ENCODE peak calls at places on chromosomes 1 and 21, in six cellular contexts. One of them, this sample, is unnamed. For H3K4me1, the result is how much of the 10 kb centered on the place peaks cover.

GRCh38 chr1:100130552-100131077 is 2.1 kb downstream of the SASS6 start:
- DNase-seq in HCT116: no peak
- DNase-seq in H1: no peak
- DNase-seq in K562: no peak
- DNase-seq in GM12878: no peak
- DNase-seq in HepG2: peak
- DNase-seq in this sample: no peak

GRCh38 chr1:209355415-209355814 is 228.1 kb upstream of the CAMK1G start:
- DNase-seq in HCT116: no peak
- DNase-seq in H1: no peak
- DNase-seq in K562: no peak
- DNase-seq in GM12878: no peak
- DNase-seq in HepG2: no peak
- DNase-seq in this sample: no peak

GRCh38 chr1:202221911-202222909 is 28.6 kb downstream of the LGR6 start:
- DNase-seq in HCT116: no peak
- DNase-seq in H1: no peak
- DNase-seq in K562: no peak
- DNase-seq in GM12878: no peak
- DNase-seq in HepG2: peak
- DNase-seq in this sample: no peak

GRCh38 chr21:34986561-34987533 is 62.3 kb downstream of the RUNX1 start:
- DNase-seq in HCT116: peak
- DNase-seq in H1: no peak
- DNase-seq in K562: no peak
- DNase-seq in GM12878: peak
- DNase-seq in HepG2: peak
- DNase-seq in this sample: peak

GRCh38 chr1:50425376-50426107 is 2.3 kb upstream of the DMRTA2 start:
- DNase-seq in HCT116: no peak
- DNase-seq in H1: peak
- DNase-seq in K562: no peak
- DNase-seq in GM12878: no peak
- DNase-seq in HepG2: no peak
- DNase-seq in this sample: no peak

GRCh38 chr1:240706150-240706904 is 94.4 kb upstream of the GREM2 start:
- DNase-seq in HCT116: no peak
- DNase-seq in H1: no peak
- DNase-seq in K562: no peak
- DNase-seq in GM12878: no peak
- DNase-seq in HepG2: no peak
- DNase-seq in this sample: no peak

GRCh38 chr1:48853006-48853405 is 76.3 kb upstream of the BEND5 start:
- DNase-seq in HCT116: no peak
- DNase-seq in H1: no peak
- DNase-seq in K562: no peak
- DNase-seq in GM12878: no peak
- DNase-seq in HepG2: no peak
- DNase-seq in this sample: no peak

GRCh38 chr1:211623510-211623909 is 44.5 kb upstream of the SLC30A1 start:
- DNase-seq in HCT116: no peak
- DNase-seq in H1: no peak
- DNase-seq in K562: no peak
- DNase-seq in GM12878: no peak
- DNase-seq in HepG2: no peak
- DNase-seq in this sample: no peak

GRCh38 chr1:226638608-226639007 is 90.0 kb downstream of the STUM start:
- DNase-seq in HCT116: no peak
- DNase-seq in H1: no peak
- DNase-seq in K562: no peak
- DNase-seq in GM12878: no peak
- DNase-seq in HepG2: no peak
- DNase-seq in this sample: no peak

GRCh38 chr21:38989745-38990423 is 184.2 kb downstream of the ETS2 start:
- DNase-seq in HCT116: no peak
- DNase-seq in H1: no peak
- DNase-seq in K562: no peak
- DNase-seq in GM12878: no peak
- DNase-seq in HepG2: peak
- DNase-seq in this sample: no peak

GRCh38 chr1:209326876-209327275 is 256.6 kb upstream of the CAMK1G start:
- DNase-seq in HCT116: no peak
- DNase-seq in H1: no peak
- DNase-seq in K562: no peak
- DNase-seq in GM12878: no peak
- DNase-seq in HepG2: no peak
- DNase-seq in this sample: no peak

GRCh38 chr1:112532074-112532473 is 23.3 kb downstream of the WNT2B start:
- DNase-seq in HCT116: no peak
- DNase-seq in H1: no peak
- DNase-seq in K562: no peak
- DNase-seq in GM12878: no peak
- DNase-seq in HepG2: no peak
- DNase-seq in this sample: no peak

GRCh38 chr21:28229811-28230210 is 762.9 kb downstream of the LTN1 start:
- DNase-seq in HCT116: no peak
- DNase-seq in H1: no peak
- DNase-seq in K562: no peak
- DNase-seq in GM12878: no peak
- DNase-seq in HepG2: no peak
- DNase-seq in this sample: no peak

GRCh38 chr1:247007511-247008405 is at the start of gene ZNF695:
- DNase-seq in HCT116: peak
- DNase-seq in H1: peak
- DNase-seq in K562: peak
- DNase-seq in GM12878: peak
- DNase-seq in HepG2: peak
- DNase-seq in this sample: peak

GRCh38 chr1:243179714-243180113 is 75.4 kb downstream of the CEP170 start:
- DNase-seq in HCT116: no peak
- DNase-seq in H1: no peak
- DNase-seq in K562: no peak
- DNase-seq in GM12878: no peak
- DNase-seq in HepG2: no peak
- DNase-seq in this sample: no peak

GRCh38 chr1:209583408-209583807 is at the start of gene CAMK1G:
- DNase-seq in HCT116: no peak
- DNase-seq in H1: peak
- DNase-seq in K562: no peak
- DNase-seq in GM12878: no peak
- DNase-seq in HepG2: no peak
- DNase-seq in this sample: peak

GRCh38 chr1:1171551-1172340 is 1.9 kb upstream of the TTLL10 start:
- DNase-seq in HCT116: no peak
- DNase-seq in H1: peak
- DNase-seq in K562: no peak
- DNase-seq in GM12878: no peak
- DNase-seq in HepG2: no peak
- DNase-seq in this sample: no peak

GRCh38 chr1:239744851-239745250 is 346.8 kb upstream of the FMN2 start:
- DNase-seq in HCT116: no peak
- DNase-seq in H1: no peak
- DNase-seq in K562: no peak
- DNase-seq in GM12878: no peak
- DNase-seq in HepG2: no peak
- DNase-seq in this sample: no peak

GRCh38 chr1:119147626-119148180 is 7.2 kb upstream of the WARS2 start:
- DNase-seq in HCT116: no peak
- DNase-seq in H1: no peak
- DNase-seq in K562: no peak
- DNase-seq in GM12878: no peak
- DNase-seq in HepG2: no peak
- DNase-seq in this sample: no peak

GRCh38 chr21:29157084-29157483 is 26.6 kb downstream of the MAP3K7CL start:
- DNase-seq in HCT116: no peak
- DNase-seq in H1: no peak
- DNase-seq in K562: no peak
- DNase-seq in GM12878: no peak
- DNase-seq in HepG2: no peak
- DNase-seq in this sample: no peak

GRCh38 chr1:145858238-145858936 is 494 bp downstream of the PIAS3 start:
- DNase-seq in HCT116: no peak
- DNase-seq in H1: peak
- DNase-seq in K562: peak
- DNase-seq in GM12878: no peak
- DNase-seq in HepG2: no peak
- DNase-seq in this sample: peak

GRCh38 chr1:245383396-245384330 is 228.9 kb downstream of the KIF26B start:
- DNase-seq in HCT116: no peak
- DNase-seq in H1: no peak
- DNase-seq in K562: no peak
- DNase-seq in GM12878: no peak
- DNase-seq in HepG2: no peak
- DNase-seq in this sample: no peak

GRCh38 chr1:88973520-88974137 is 18.8 kb downstream of the KYAT3 start:
- DNase-seq in HCT116: peak
- DNase-seq in H1: no peak
- DNase-seq in K562: peak
- DNase-seq in GM12878: no peak
- DNase-seq in HepG2: peak
- DNase-seq in this sample: no peak

GRCh38 chr1:43083375-43083774 is 88.7 kb downstream of the EBNA1BP2 start:
- DNase-seq in HCT116: no peak
- DNase-seq in H1: no peak
- DNase-seq in K562: no peak
- DNase-seq in GM12878: no peak
- DNase-seq in HepG2: no peak
- DNase-seq in this sample: no peak

GRCh38 chr1:35808376-35809155 is 750 bp downstream of the AGO4 start:
- DNase-seq in HCT116: no peak
- DNase-seq in H1: peak
- DNase-seq in K562: peak
- DNase-seq in GM12878: no peak
- DNase-seq in HepG2: peak
- DNase-seq in this sample: no peak

GRCh38 chr1:230500063-230500462 is 73.9 kb upstream of the PGBD5 start:
- DNase-seq in HCT116: no peak
- DNase-seq in H1: no peak
- DNase-seq in K562: no peak
- DNase-seq in GM12878: no peak
- DNase-seq in HepG2: no peak
- DNase-seq in this sample: no peak

GRCh38 chr1:218357211-218357892 is 12.2 kb downstream of the TGFB2 start:
- DNase-seq in HCT116: no peak
- DNase-seq in H1: peak
- DNase-seq in K562: no peak
- DNase-seq in GM12878: no peak
- DNase-seq in HepG2: no peak
- DNase-seq in this sample: no peak

DNA sequence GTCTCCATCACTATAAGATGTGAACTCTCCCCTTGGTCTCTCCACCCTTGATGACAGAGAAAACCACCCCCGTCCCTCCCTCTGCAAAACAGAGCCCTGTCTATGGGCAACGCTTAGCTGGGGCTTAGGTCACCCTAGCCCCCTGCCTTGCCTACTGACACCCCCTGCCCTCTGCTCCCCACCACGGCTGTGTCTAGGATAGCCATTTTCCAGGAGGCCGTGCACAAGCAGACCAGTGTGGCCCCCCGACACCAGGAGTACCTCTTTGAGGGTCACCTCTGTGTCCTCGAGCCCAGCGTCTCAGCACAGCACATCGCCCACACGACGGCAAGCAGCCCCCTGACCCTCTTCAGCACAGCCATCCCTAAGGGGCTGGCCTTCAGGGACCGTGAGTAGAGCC is 8.5 kb downstream of the IKBKE start:
- DNase-seq in HCT116: no peak
- DNase-seq in H1: no peak
- DNase-seq in K562: no peak
- DNase-seq in GM12878: no peak
- DNase-seq in HepG2: no peak
- DNase-seq in this sample: no peak
- H3K9ac ChIP-seq in HCT116: no peak
- H3K9ac ChIP-seq in H1: no peak
- H3K9ac ChIP-seq in K562: no peak
- H3K9ac ChIP-seq in GM12878: no peak
- H3K9ac ChIP-seq in HepG2: no peak
- H3K9ac ChIP-seq in this sample: no peak

GRCh38 chr1:4110888-4111287 is 210.8 kb upstream of the C1orf174 start:
- DNase-seq in HCT116: no peak
- DNase-seq in H1: no peak
- DNase-seq in K562: no peak
- DNase-seq in GM12878: no peak
- DNase-seq in HepG2: no peak
- DNase-seq in this sample: no peak
- TF ChIP-seq ZNF274 in HCT116: no peak
- TF ChIP-seq ZNF274 in H1: no peak
- TF ChIP-seq ZNF274 in K562: no peak
- TF ChIP-seq ZNF274 in GM12878: no peak
- TF ChIP-seq ZNF274 in HepG2: no peak
- TF ChIP-seq ZNF274 in this sample: no peak

DNA sequence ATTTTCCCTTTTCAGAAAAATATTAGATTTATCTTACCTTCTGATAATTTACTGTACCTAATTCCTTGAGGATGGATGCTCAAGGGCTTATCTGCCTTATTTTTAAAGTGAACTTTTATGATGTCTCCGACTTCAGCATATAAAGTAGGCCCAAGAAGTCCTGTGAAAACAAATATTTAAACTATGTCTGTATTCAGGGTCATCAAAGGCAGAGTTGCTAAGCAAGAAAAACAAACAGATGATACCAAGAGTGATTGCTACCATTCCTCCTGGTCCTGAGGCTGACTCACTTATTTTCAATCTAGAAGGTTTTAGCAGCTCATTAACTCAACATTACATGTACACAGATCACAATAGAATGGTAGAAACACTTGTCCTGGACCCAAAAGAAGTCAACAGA is 14.1 kb downstream of the F5 start:
- DNase-seq in HCT116: no peak
- DNase-seq in H1: no peak
- DNase-seq in K562: no peak
- DNase-seq in GM12878: no peak
- DNase-seq in HepG2: peak
- DNase-seq in this sample: no peak
- H3K4me1 ChIP-seq in HCT116: under half
- H3K4me1 ChIP-seq in H1: under half
- H3K4me1 ChIP-seq in K562: under half
- H3K4me1 ChIP-seq in GM12878: under half
- H3K4me1 ChIP-seq in HepG2: half or more
- H3K4me1 ChIP-seq in this sample: under half

DNA sequence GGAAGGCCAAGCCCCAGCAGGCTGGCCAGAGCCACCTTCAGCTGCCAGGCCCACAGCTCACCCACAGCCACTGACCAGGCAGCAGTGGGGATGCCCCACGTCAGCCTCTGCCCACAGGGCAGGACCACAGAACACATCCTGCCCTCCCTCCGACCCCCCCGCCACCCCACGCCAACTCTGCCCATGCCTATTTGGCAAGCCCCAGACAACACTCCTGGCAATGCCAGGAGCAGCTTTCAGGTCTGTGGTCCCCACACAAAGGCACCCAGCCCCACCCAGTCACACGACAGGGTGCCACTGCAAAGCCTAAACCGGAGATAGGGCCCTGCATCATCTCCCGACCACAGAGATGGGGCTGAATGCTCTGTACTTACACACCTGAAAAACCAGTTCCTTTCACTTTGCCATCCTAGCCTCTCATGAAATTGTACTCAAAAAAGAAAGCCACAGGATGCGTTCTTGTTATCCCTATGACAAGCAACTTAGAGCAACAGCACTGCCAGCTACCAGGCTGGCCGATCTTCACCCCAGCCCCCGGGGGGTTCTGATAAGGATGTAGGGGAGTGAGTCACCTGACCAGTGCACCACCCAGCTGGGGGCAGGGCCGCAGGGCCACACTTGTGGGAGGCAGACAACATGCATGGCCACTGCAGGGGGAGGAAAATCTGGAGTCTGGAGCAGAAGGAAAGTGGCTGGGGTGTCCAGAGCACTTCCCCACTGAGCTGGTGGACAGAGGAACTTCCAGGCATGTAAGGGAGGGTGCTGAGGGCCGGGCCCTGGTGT is 36.2 kb downstream of the UBE2G2 start:
- DNase-seq in HCT116: no peak
- DNase-seq in H1: no peak
- DNase-seq in K562: peak
- DNase-seq in GM12878: no peak
- DNase-seq in HepG2: no peak
- DNase-seq in this sample: no peak
- H3K9ac ChIP-seq in HCT116: no peak
- H3K9ac ChIP-seq in H1: no peak
- H3K9ac ChIP-seq in K562: no peak
- H3K9ac ChIP-seq in GM12878: no peak
- H3K9ac ChIP-seq in HepG2: no peak
- H3K9ac ChIP-seq in this sample: peak

This sample was measured in NT2/D1.